ENCODE peak calls at places on chromosomes 12 and 14, in ten cellular contexts. One of them, this sample, is unnamed.

GRCh38 chr14:61470261-61470953 is 149.0 kb downstream of the PRKCH start:
- DNase-seq in RPMI7951: peak
- DNase-seq in neural progenitor cell: peak
- DNase-seq in suprapubic skin: no peak
- DNase-seq in AG08395: peak
- DNase-seq in kidney epithelial cell: peak
- DNase-seq in mesothelial cell of epicardium: no peak
- DNase-seq in activated CD4-positive, alpha-beta T cell treated with anti-CD3 and anti-CD28 coated beads for 4 hours: no peak
- DNase-seq in NCI-H1105: peak
- DNase-seq in NCI-H345: peak
- DNase-seq in this sample: peak

GRCh38 chr12:53694746-53695145 is 18.9 kb upstream of the ATP5MC2 start:
- DNase-seq in RPMI7951: no peak
- DNase-seq in neural progenitor cell: peak
- DNase-seq in suprapubic skin: no peak
- DNase-seq in AG08395: no peak
- DNase-seq in kidney epithelial cell: no peak
- DNase-seq in mesothelial cell of epicardium: no peak
- DNase-seq in activated CD4-positive, alpha-beta T cell treated with anti-CD3 and anti-CD28 coated beads for 4 hours: no peak
- DNase-seq in NCI-H1105: no peak
- DNase-seq in NCI-H345: no peak
- DNase-seq in this sample: no peak

GRCh38 chr12:106329231-106329985 is 26.9 kb downstream of the TCP11L2 start:
- DNase-seq in RPMI7951: no peak
- DNase-seq in neural progenitor cell: no peak
- DNase-seq in suprapubic skin: no peak
- DNase-seq in AG08395: no peak
- DNase-seq in kidney epithelial cell: no peak
- DNase-seq in mesothelial cell of epicardium: no peak
- DNase-seq in activated CD4-positive, alpha-beta T cell treated with anti-CD3 and anti-CD28 coated beads for 4 hours: no peak
- DNase-seq in NCI-H1105: peak
- DNase-seq in NCI-H345: no peak
- DNase-seq in this sample: no peak

GRCh38 chr14:54756656-54757392 is 145.8 kb downstream of the GCH1 start:
- DNase-seq in RPMI7951: peak
- DNase-seq in neural progenitor cell: no peak
- DNase-seq in suprapubic skin: peak
- DNase-seq in AG08395: peak
- DNase-seq in kidney epithelial cell: no peak
- DNase-seq in mesothelial cell of epicardium: no peak
- DNase-seq in activated CD4-positive, alpha-beta T cell treated with anti-CD3 and anti-CD28 coated beads for 4 hours: no peak
- DNase-seq in NCI-H1105: no peak
- DNase-seq in NCI-H345: no peak
- DNase-seq in this sample: no peak

GRCh38 chr12:51793201-51793600 is 55.3 kb downstream of the FIGNL2 start:
- DNase-seq in RPMI7951: peak
- DNase-seq in neural progenitor cell: no peak
- DNase-seq in suprapubic skin: no peak
- DNase-seq in AG08395: peak
- DNase-seq in kidney epithelial cell: no peak
- DNase-seq in mesothelial cell of epicardium: no peak
- DNase-seq in activated CD4-positive, alpha-beta T cell treated with anti-CD3 and anti-CD28 coated beads for 4 hours: no peak
- DNase-seq in NCI-H1105: no peak
- DNase-seq in NCI-H345: no peak
- DNase-seq in this sample: peak

GRCh38 chr12:18139989-18140596 is 50.1 kb upstream of the RERGL start:
- DNase-seq in RPMI7951: peak
- DNase-seq in neural progenitor cell: peak
- DNase-seq in suprapubic skin: no peak
- DNase-seq in AG08395: peak
- DNase-seq in kidney epithelial cell: no peak
- DNase-seq in mesothelial cell of epicardium: no peak
- DNase-seq in activated CD4-positive, alpha-beta T cell treated with anti-CD3 and anti-CD28 coated beads for 4 hours: no peak
- DNase-seq in NCI-H1105: peak
- DNase-seq in NCI-H345: peak
- DNase-seq in this sample: no peak

GRCh38 chr14:36538051-36538450 is 18.0 kb upstream of the NKX2-1 start:
- DNase-seq in RPMI7951: no peak
- DNase-seq in neural progenitor cell: no peak
- DNase-seq in suprapubic skin: no peak
- DNase-seq in AG08395: no peak
- DNase-seq in kidney epithelial cell: no peak
- DNase-seq in mesothelial cell of epicardium: no peak
- DNase-seq in activated CD4-positive, alpha-beta T cell treated with anti-CD3 and anti-CD28 coated beads for 4 hours: no peak
- DNase-seq in NCI-H1105: no peak
- DNase-seq in NCI-H345: no peak
- DNase-seq in this sample: no peak

GRCh38 chr14:87732562-87732961 is 260.4 kb downstream of the GALC start:
- DNase-seq in RPMI7951: no peak
- DNase-seq in neural progenitor cell: no peak
- DNase-seq in suprapubic skin: no peak
- DNase-seq in AG08395: no peak
- DNase-seq in kidney epithelial cell: no peak
- DNase-seq in mesothelial cell of epicardium: no peak
- DNase-seq in activated CD4-positive, alpha-beta T cell treated with anti-CD3 and anti-CD28 coated beads for 4 hours: no peak
- DNase-seq in NCI-H1105: no peak
- DNase-seq in NCI-H345: no peak
- DNase-seq in this sample: no peak

GRCh38 chr14:36553650-36554260 is 28.7 kb downstream of the NKX2-8 start:
- DNase-seq in RPMI7951: peak
- DNase-seq in neural progenitor cell: peak
- DNase-seq in suprapubic skin: no peak
- DNase-seq in AG08395: peak
- DNase-seq in kidney epithelial cell: no peak
- DNase-seq in mesothelial cell of epicardium: no peak
- DNase-seq in activated CD4-positive, alpha-beta T cell treated with anti-CD3 and anti-CD28 coated beads for 4 hours: no peak
- DNase-seq in NCI-H1105: peak
- DNase-seq in NCI-H345: peak
- DNase-seq in this sample: peak

GRCh38 chr14:66087231-66087630 is 398.9 kb upstream of the CCDC196 start:
- DNase-seq in RPMI7951: no peak
- DNase-seq in neural progenitor cell: no peak
- DNase-seq in suprapubic skin: no peak
- DNase-seq in AG08395: peak
- DNase-seq in kidney epithelial cell: no peak
- DNase-seq in mesothelial cell of epicardium: no peak
- DNase-seq in activated CD4-positive, alpha-beta T cell treated with anti-CD3 and anti-CD28 coated beads for 4 hours: no peak
- DNase-seq in NCI-H1105: no peak
- DNase-seq in NCI-H345: no peak
- DNase-seq in this sample: peak

GRCh38 chr12:8831116-8831515 is 8.7 kb downstream of the A2ML1 start:
- DNase-seq in RPMI7951: no peak
- DNase-seq in neural progenitor cell: no peak
- DNase-seq in suprapubic skin: no peak
- DNase-seq in AG08395: no peak
- DNase-seq in kidney epithelial cell: no peak
- DNase-seq in mesothelial cell of epicardium: no peak
- DNase-seq in activated CD4-positive, alpha-beta T cell treated with anti-CD3 and anti-CD28 coated beads for 4 hours: no peak
- DNase-seq in NCI-H1105: no peak
- DNase-seq in NCI-H345: no peak
- DNase-seq in this sample: no peak

GRCh38 chr14:102034301-102034700 is 52.5 kb downstream of the HSP90AA1 start:
- DNase-seq in RPMI7951: no peak
- DNase-seq in neural progenitor cell: no peak
- DNase-seq in suprapubic skin: no peak
- DNase-seq in AG08395: no peak
- DNase-seq in kidney epithelial cell: no peak
- DNase-seq in mesothelial cell of epicardium: no peak
- DNase-seq in activated CD4-positive, alpha-beta T cell treated with anti-CD3 and anti-CD28 coated beads for 4 hours: no peak
- DNase-seq in NCI-H1105: no peak
- DNase-seq in NCI-H345: no peak
- DNase-seq in this sample: no peak

GRCh38 chr14:72941286-72941985 is 15.2 kb downstream of the DCAF4 start:
- DNase-seq in RPMI7951: no peak
- DNase-seq in neural progenitor cell: no peak
- DNase-seq in suprapubic skin: no peak
- DNase-seq in AG08395: no peak
- DNase-seq in kidney epithelial cell: no peak
- DNase-seq in mesothelial cell of epicardium: no peak
- DNase-seq in activated CD4-positive, alpha-beta T cell treated with anti-CD3 and anti-CD28 coated beads for 4 hours: no peak
- DNase-seq in NCI-H1105: no peak
- DNase-seq in NCI-H345: no peak
- DNase-seq in this sample: no peak

GRCh38 chr12:57069522-57069921 is 9.1 kb downstream of the NEMP1 start:
- DNase-seq in RPMI7951: peak
- DNase-seq in neural progenitor cell: peak
- DNase-seq in suprapubic skin: no peak
- DNase-seq in AG08395: peak
- DNase-seq in kidney epithelial cell: no peak
- DNase-seq in mesothelial cell of epicardium: no peak
- DNase-seq in activated CD4-positive, alpha-beta T cell treated with anti-CD3 and anti-CD28 coated beads for 4 hours: peak
- DNase-seq in NCI-H1105: peak
- DNase-seq in NCI-H345: peak
- DNase-seq in this sample: peak

GRCh38 chr12:106146987-106147386 is 8.2 kb upstream of the NUAK1 start:
- DNase-seq in RPMI7951: no peak
- DNase-seq in neural progenitor cell: no peak
- DNase-seq in suprapubic skin: no peak
- DNase-seq in AG08395: no peak
- DNase-seq in kidney epithelial cell: no peak
- DNase-seq in mesothelial cell of epicardium: no peak
- DNase-seq in activated CD4-positive, alpha-beta T cell treated with anti-CD3 and anti-CD28 coated beads for 4 hours: no peak
- DNase-seq in NCI-H1105: no peak
- DNase-seq in NCI-H345: no peak
- DNase-seq in this sample: no peak

GRCh38 chr12:100460702-100461101 is 13.0 kb upstream of the NR1H4 start:
- DNase-seq in RPMI7951: no peak
- DNase-seq in neural progenitor cell: peak
- DNase-seq in suprapubic skin: no peak
- DNase-seq in AG08395: no peak
- DNase-seq in kidney epithelial cell: no peak
- DNase-seq in mesothelial cell of epicardium: no peak
- DNase-seq in activated CD4-positive, alpha-beta T cell treated with anti-CD3 and anti-CD28 coated beads for 4 hours: no peak
- DNase-seq in NCI-H1105: no peak
- DNase-seq in NCI-H345: no peak
- DNase-seq in this sample: no peak

GRCh38 chr14:99239661-99240092 is 32.3 kb downstream of the BCL11B start:
- DNase-seq in RPMI7951: no peak
- DNase-seq in neural progenitor cell: no peak
- DNase-seq in suprapubic skin: no peak
- DNase-seq in AG08395: no peak
- DNase-seq in kidney epithelial cell: no peak
- DNase-seq in mesothelial cell of epicardium: no peak
- DNase-seq in activated CD4-positive, alpha-beta T cell treated with anti-CD3 and anti-CD28 coated beads for 4 hours: no peak
- DNase-seq in NCI-H1105: no peak
- DNase-seq in NCI-H345: no peak
- DNase-seq in this sample: no peak

GRCh38 chr12:62647586-62647985 is 181.0 kb downstream of the MON2 start:
- DNase-seq in RPMI7951: peak
- DNase-seq in neural progenitor cell: no peak
- DNase-seq in suprapubic skin: no peak
- DNase-seq in AG08395: no peak
- DNase-seq in kidney epithelial cell: no peak
- DNase-seq in mesothelial cell of epicardium: no peak
- DNase-seq in activated CD4-positive, alpha-beta T cell treated with anti-CD3 and anti-CD28 coated beads for 4 hours: no peak
- DNase-seq in NCI-H1105: no peak
- DNase-seq in NCI-H345: no peak
- DNase-seq in this sample: no peak

GRCh38 chr14:32078030-32078793 is 1.1 kb downstream of the ARHGAP5 start:
- DNase-seq in RPMI7951: peak
- DNase-seq in neural progenitor cell: peak
- DNase-seq in suprapubic skin: no peak
- DNase-seq in AG08395: peak
- DNase-seq in kidney epithelial cell: no peak
- DNase-seq in mesothelial cell of epicardium: no peak
- DNase-seq in activated CD4-positive, alpha-beta T cell treated with anti-CD3 and anti-CD28 coated beads for 4 hours: peak
- DNase-seq in NCI-H1105: peak
- DNase-seq in NCI-H345: peak
- DNase-seq in this sample: no peak

GRCh38 chr12:74365178-74365964 is 172.3 kb upstream of the ATXN7L3B start:
- DNase-seq in RPMI7951: peak
- DNase-seq in neural progenitor cell: peak
- DNase-seq in suprapubic skin: no peak
- DNase-seq in AG08395: peak
- DNase-seq in kidney epithelial cell: no peak
- DNase-seq in mesothelial cell of epicardium: no peak
- DNase-seq in activated CD4-positive, alpha-beta T cell treated with anti-CD3 and anti-CD28 coated beads for 4 hours: no peak
- DNase-seq in NCI-H1105: peak
- DNase-seq in NCI-H345: peak
- DNase-seq in this sample: peak

GRCh38 chr14:100375273-100375962 is 52.3 kb downstream of the SLC25A47 start:
- DNase-seq in RPMI7951: peak
- DNase-seq in neural progenitor cell: no peak
- DNase-seq in suprapubic skin: peak
- DNase-seq in AG08395: peak
- DNase-seq in kidney epithelial cell: peak
- DNase-seq in mesothelial cell of epicardium: no peak
- DNase-seq in activated CD4-positive, alpha-beta T cell treated with anti-CD3 and anti-CD28 coated beads for 4 hours: peak
- DNase-seq in NCI-H1105: peak
- DNase-seq in NCI-H345: peak
- DNase-seq in this sample: peak

GRCh38 chr14:22837750-22838538 is 1.6 kb downstream of the MMP14 start:
- DNase-seq in RPMI7951: peak
- DNase-seq in neural progenitor cell: no peak
- DNase-seq in suprapubic skin: peak
- DNase-seq in AG08395: peak
- DNase-seq in kidney epithelial cell: no peak
- DNase-seq in mesothelial cell of epicardium: no peak
- DNase-seq in activated CD4-positive, alpha-beta T cell treated with anti-CD3 and anti-CD28 coated beads for 4 hours: no peak
- DNase-seq in NCI-H1105: no peak
- DNase-seq in NCI-H345: no peak
- DNase-seq in this sample: peak

GRCh38 chr12:43852744-43853143 is 16.9 kb downstream of the TMEM117 start:
- DNase-seq in RPMI7951: no peak
- DNase-seq in neural progenitor cell: no peak
- DNase-seq in suprapubic skin: no peak
- DNase-seq in AG08395: no peak
- DNase-seq in kidney epithelial cell: no peak
- DNase-seq in mesothelial cell of epicardium: no peak
- DNase-seq in activated CD4-positive, alpha-beta T cell treated with anti-CD3 and anti-CD28 coated beads for 4 hours: no peak
- DNase-seq in NCI-H1105: no peak
- DNase-seq in NCI-H345: no peak
- DNase-seq in this sample: no peak

GRCh38 chr14:104107611-104108569 is 22.4 kb downstream of the ASPG start:
- DNase-seq in RPMI7951: no peak
- DNase-seq in neural progenitor cell: no peak
- DNase-seq in suprapubic skin: peak
- DNase-seq in AG08395: no peak
- DNase-seq in kidney epithelial cell: no peak
- DNase-seq in mesothelial cell of epicardium: peak
- DNase-seq in activated CD4-positive, alpha-beta T cell treated with anti-CD3 and anti-CD28 coated beads for 4 hours: peak
- DNase-seq in NCI-H1105: no peak
- DNase-seq in NCI-H345: no peak
- DNase-seq in this sample: no peak

GRCh38 chr14:49959822-49960408 is 67.0 kb downstream of the ARF6 start:
- DNase-seq in RPMI7951: no peak
- DNase-seq in neural progenitor cell: no peak
- DNase-seq in suprapubic skin: no peak
- DNase-seq in AG08395: no peak
- DNase-seq in kidney epithelial cell: no peak
- DNase-seq in mesothelial cell of epicardium: no peak
- DNase-seq in activated CD4-positive, alpha-beta T cell treated with anti-CD3 and anti-CD28 coated beads for 4 hours: no peak
- DNase-seq in NCI-H1105: peak
- DNase-seq in NCI-H345: peak
- DNase-seq in this sample: no peak

GRCh38 chr12:116863275-116863767 is 17.9 kb downstream of the HRK start:
- DNase-seq in RPMI7951: peak
- DNase-seq in neural progenitor cell: peak
- DNase-seq in suprapubic skin: no peak
- DNase-seq in AG08395: no peak
- DNase-seq in kidney epithelial cell: no peak
- DNase-seq in mesothelial cell of epicardium: no peak
- DNase-seq in activated CD4-positive, alpha-beta T cell treated with anti-CD3 and anti-CD28 coated beads for 4 hours: no peak
- DNase-seq in NCI-H1105: no peak
- DNase-seq in NCI-H345: no peak
- DNase-seq in this sample: no peak